ENCODE peak calls at places on chromosomes 3 and 15, in eight cellular contexts. O is uterus; N is AG09309; J is psoas muscle; X is T-helper 9 cell; V is left ventricle myocardium inferior; M is dermis microvascular lymphatic vessel endothelial cell; Z is activated T-cell treated with anti-CD3 and anti-CD28 coated beads, Interleukin-2, amount 50 U/mL, for 48 hours. G is an unnamed sample.

GRCh38 chr15:95581595-95581994 is 748.9 kb upstream of the NR2F2 start:
- DNase-seq in J (no peak), N (no peak), O (no peak), Z (no peak), M (no peak), V (no peak), X (no peak), G (no peak)

GRCh38 chr15:70892912-70893560 is 410 bp downstream of the LRRC49 start:
- DNase-seq in N (no peak), O (no peak), V (no peak), J (no peak), M (peak), X (no peak), Z (no peak), G (peak)

GRCh38 chr15:80568298-80568697 is 126.8 kb upstream of the ABHD17C start:
- DNase-seq in X (no peak), N (no peak), Z (no peak), O (no peak), M (peak), V (no peak), J (no peak), G (no peak)

GRCh38 chr3:39189150-39189510 is 3.3 kb downstream of the XIRP1 start:
- DNase-seq in V (no peak), O (no peak), Z (no peak), J (no peak), N (no peak), M (no peak), X (no peak), G (no peak)

GRCh38 chr3:77873599-77873998 is 833.7 kb downstream of the ROBO2 start:
- DNase-seq in X (no peak), O (no peak), Z (no peak), J (no peak), N (no peak), V (no peak), M (no peak), G (no peak)

GRCh38 chr3:167814441-167814951 is 79.0 kb downstream of the SERPINI1 start:
- DNase-seq in V (no peak), O (no peak), M (peak), Z (no peak), N (peak), J (no peak), X (no peak), G (no peak)

GRCh38 chr3:12897537-12898289 is 56.3 kb upstream of the RPL32 start:
- DNase-seq in M (no peak), J (peak), V (no peak), Z (no peak), N (no peak), O (no peak), X (no peak), G (no peak)

GRCh38 chr3:33439421-33440327 is 531 bp downstream of the UBP1 start:
- DNase-seq in N (no peak), X (peak), Z (peak), M (no peak), O (peak), V (peak), J (peak), G (peak)

GRCh38 chr3:171790898-171791694 is 19.2 kb downstream of the PLD1 start:
- DNase-seq in J (no peak), O (no peak), N (peak), M (peak), Z (no peak), V (no peak), X (no peak), G (no peak)

GRCh38 chr3:42159706-42160472 is 68.7 kb downstream of the TRAK1 start:
- DNase-seq in V (peak), N (no peak), J (peak), Z (peak), M (no peak), X (no peak), O (no peak), G (peak)

GRCh38 chr15:45715528-45715927 is 80.7 kb downstream of the SQOR start:
- DNase-seq in V (no peak), O (no peak), X (no peak), N (no peak), Z (no peak), J (no peak), M (no peak), G (peak)

GRCh38 chr3:51621091-51621892 is 49.8 kb upstream of the TEX264 start:
- DNase-seq in Z (no peak), V (no peak), O (no peak), X (no peak), N (no peak), M (no peak), J (no peak), G (no peak)

GRCh38 chr3:127624074-127624473 is 4.9 kb upstream of the PODXL2 start:
- DNase-seq in J (no peak), O (no peak), N (no peak), M (no peak), X (no peak), Z (no peak), V (no peak), G (no peak)

GRCh38 chr15:73717206-73717605 is 33.0 kb downstream of the CD276 start:
- DNase-seq in Z (no peak), X (no peak), O (no peak), J (no peak), M (no peak), N (no peak), V (no peak), G (no peak)

GRCh38 chr15:61186905-61187865 is 41.9 kb downstream of the RORA start:
- DNase-seq in X (no peak), Z (no peak), J (peak), N (no peak), M (no peak), O (peak), V (peak), G (peak)

GRCh38 chr3:86967062-86967461 is 23.9 kb downstream of the VGLL3 start:
- DNase-seq in V (no peak), X (no peak), Z (no peak), J (no peak), M (no peak), N (no peak), O (no peak), G (no peak)